ENCODE peak calls at places on chromosomes 7 and 10, in five cellular contexts. One of them, this sample, is unnamed.

GRCh38 chr7:52447781-52448180 is 587.7 kb upstream of the POM121L12 start:
- DNase-seq in Caco-2: no peak
- DNase-seq in nephron progenitor cell: no peak
- DNase-seq in Calu3: no peak
- DNase-seq in fibroblast of mammary gland: no peak
- DNase-seq in this sample: no peak

GRCh38 chr7:45988405-45989057 is 67.5 kb upstream of the IGFBP3 start:
- DNase-seq in fibroblast of mammary gland: no peak
- DNase-seq in Calu3: no peak
- DNase-seq in Caco-2: no peak
- DNase-seq in nephron progenitor cell: no peak
- DNase-seq in this sample: no peak

GRCh38 chr10:24723788-24724380 is at the start of gene ARHGAP21:
- DNase-seq in Caco-2: peak
- DNase-seq in nephron progenitor cell: no peak
- DNase-seq in fibroblast of mammary gland: peak
- DNase-seq in Calu3: peak
- DNase-seq in this sample: peak

GRCh38 chr7:6221340-6222319 is 50.8 kb downstream of the CYTH3 start:
- DNase-seq in Calu3: no peak
- DNase-seq in fibroblast of mammary gland: peak
- DNase-seq in Caco-2: no peak
- DNase-seq in nephron progenitor cell: no peak
- DNase-seq in this sample: no peak

GRCh38 chr7:132537451-132537850 is 38.8 kb downstream of the PLXNA4 start:
- DNase-seq in nephron progenitor cell: no peak
- DNase-seq in fibroblast of mammary gland: no peak
- DNase-seq in Caco-2: no peak
- DNase-seq in Calu3: no peak
- DNase-seq in this sample: no peak

GRCh38 chr10:93106631-93107072 is 33.0 kb downstream of the CYP26A1 start:
- DNase-seq in nephron progenitor cell: no peak
- DNase-seq in Calu3: no peak
- DNase-seq in fibroblast of mammary gland: peak
- DNase-seq in Caco-2: peak
- DNase-seq in this sample: no peak

GRCh38 chr10:69407621-69408301 is 9.0 kb downstream of the TACR2 start:
- DNase-seq in Calu3: peak
- DNase-seq in fibroblast of mammary gland: no peak
- DNase-seq in Caco-2: peak
- DNase-seq in nephron progenitor cell: no peak
- DNase-seq in this sample: no peak

GRCh38 chr7:87216701-87217508 is 2.6 kb downstream of the TMEM243 start:
- DNase-seq in Caco-2: no peak
- DNase-seq in nephron progenitor cell: no peak
- DNase-seq in Calu3: no peak
- DNase-seq in fibroblast of mammary gland: no peak
- DNase-seq in this sample: no peak

GRCh38 chr10:113005380-113005779 is 55.3 kb downstream of the TCF7L2 start:
- DNase-seq in Caco-2: no peak
- DNase-seq in fibroblast of mammary gland: no peak
- DNase-seq in Calu3: no peak
- DNase-seq in nephron progenitor cell: no peak
- DNase-seq in this sample: no peak

DNA sequence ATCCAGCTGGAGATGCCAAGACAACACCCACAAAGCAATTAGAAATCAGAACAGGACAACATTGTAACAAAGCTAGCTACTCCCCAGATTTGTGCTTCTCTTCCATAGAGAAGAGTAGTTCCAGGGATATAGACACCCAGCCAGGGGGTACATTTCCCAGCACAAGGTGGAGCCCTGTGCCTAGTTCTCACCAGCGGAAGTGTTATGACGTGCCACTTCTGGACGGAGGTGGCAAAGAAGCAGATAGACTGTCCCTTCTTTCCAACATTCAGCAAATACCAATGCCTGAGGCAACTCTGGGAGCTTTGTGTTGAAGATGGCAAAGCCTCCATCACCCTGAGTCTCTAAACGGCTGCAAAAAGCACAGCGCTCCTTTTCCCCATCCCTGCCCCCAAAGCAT is 23.4 kb upstream of the GSAP start:
- DNase-seq in fibroblast of mammary gland: peak
- DNase-seq in nephron progenitor cell: no peak
- DNase-seq in Caco-2: peak
- DNase-seq in Calu3: peak
- DNase-seq in this sample: no peak
- TF ChIP-seq CTCF in fibroblast of mammary gland: peak
- TF ChIP-seq CTCF in nephron progenitor cell: no peak
- TF ChIP-seq CTCF in Caco-2: peak
- TF ChIP-seq CTCF in Calu3: peak
- TF ChIP-seq CTCF in this sample: no peak

DNA sequence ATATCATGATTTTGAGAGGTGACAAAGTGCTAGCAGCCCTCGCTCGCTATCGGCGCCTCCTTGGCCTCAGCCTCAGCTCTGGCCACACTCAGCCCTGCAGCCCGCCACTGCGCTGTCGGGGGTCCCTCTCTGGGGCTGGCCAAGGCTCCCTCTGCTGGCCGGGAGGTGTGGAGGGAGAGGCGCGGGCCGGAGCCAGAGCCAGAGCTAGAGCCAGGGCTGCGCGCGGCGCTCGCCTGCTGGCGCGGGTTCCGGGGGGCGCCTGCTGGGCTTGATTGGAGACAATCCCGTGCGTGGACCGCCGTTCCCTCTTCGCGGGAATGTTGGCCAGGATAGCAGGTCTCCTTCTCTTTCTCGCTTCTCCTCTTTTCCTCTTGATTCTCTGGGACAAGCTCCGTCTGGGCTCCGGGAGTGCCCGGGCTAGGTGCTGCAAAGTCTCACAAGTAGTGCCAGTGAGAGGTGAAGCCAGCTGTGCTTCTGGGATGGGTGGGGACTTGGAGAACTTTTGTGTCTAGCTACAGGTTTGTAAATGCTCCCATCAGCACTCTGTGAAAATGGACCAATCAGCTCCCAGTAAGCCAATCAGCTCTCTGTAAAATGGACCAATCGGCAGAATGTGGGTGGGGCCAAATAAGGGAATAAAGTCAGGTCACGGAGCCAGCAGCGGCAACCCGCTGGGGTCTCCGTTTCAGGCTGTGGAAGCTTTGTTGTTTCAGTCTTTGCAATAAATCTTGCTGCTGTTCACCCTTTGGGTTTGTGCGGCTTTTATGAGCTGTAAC is 43.4 kb upstream of the ELMO1 start:
- DNase-seq in nephron progenitor cell: peak
- DNase-seq in fibroblast of mammary gland: no peak
- DNase-seq in Calu3: no peak
- DNase-seq in Caco-2: no peak
- DNase-seq in this sample: peak
- TF ChIP-seq CTCF in nephron progenitor cell: peak
- TF ChIP-seq CTCF in fibroblast of mammary gland: no peak
- TF ChIP-seq CTCF in Calu3: no peak
- TF ChIP-seq CTCF in Caco-2: no peak
- TF ChIP-seq CTCF in this sample: peak

GRCh38 chr7:29749701-29750321 is 56.5 kb upstream of the WIPF3 start:
- DNase-seq in fibroblast of mammary gland: no peak
- DNase-seq in Calu3: no peak
- DNase-seq in Caco-2: no peak
- DNase-seq in nephron progenitor cell: no peak
- DNase-seq in this sample: no peak

GRCh38 chr7:29748286-29749099 is 57.8 kb upstream of the WIPF3 start:
- DNase-seq in Caco-2: no peak
- DNase-seq in fibroblast of mammary gland: peak
- DNase-seq in nephron progenitor cell: no peak
- DNase-seq in Calu3: peak
- DNase-seq in this sample: no peak
- TF ChIP-seq CTCF in Caco-2: peak
- TF ChIP-seq CTCF in fibroblast of mammary gland: peak
- TF ChIP-seq CTCF in nephron progenitor cell: peak
- TF ChIP-seq CTCF in Calu3: peak
- TF ChIP-seq CTCF in this sample: peak

GRCh38 chr7:158676898-158677297 is 27.7 kb downstream of the NCAPG2 start:
- DNase-seq in nephron progenitor cell: no peak
- DNase-seq in fibroblast of mammary gland: peak
- DNase-seq in Calu3: no peak
- DNase-seq in Caco-2: no peak
- DNase-seq in this sample: no peak

GRCh38 chr7:158682456-158682855 is 22.1 kb downstream of the NCAPG2 start:
- DNase-seq in Calu3: no peak
- DNase-seq in fibroblast of mammary gland: peak
- DNase-seq in nephron progenitor cell: no peak
- DNase-seq in Caco-2: no peak
- DNase-seq in this sample: no peak

GRCh38 chr7:158684329-158684728 is 20.3 kb downstream of the NCAPG2 start:
- DNase-seq in Calu3: no peak
- DNase-seq in Caco-2: no peak
- DNase-seq in fibroblast of mammary gland: no peak
- DNase-seq in nephron progenitor cell: no peak
- DNase-seq in this sample: no peak

GRCh38 chr7:158683541-158683940 is 21.1 kb downstream of the NCAPG2 start:
- DNase-seq in Calu3: no peak
- DNase-seq in fibroblast of mammary gland: peak
- DNase-seq in nephron progenitor cell: no peak
- DNase-seq in Caco-2: no peak
- DNase-seq in this sample: no peak

GRCh38 chr7:158680754-158681153 is 23.9 kb downstream of the NCAPG2 start:
- DNase-seq in Caco-2: no peak
- DNase-seq in nephron progenitor cell: no peak
- DNase-seq in Calu3: no peak
- DNase-seq in fibroblast of mammary gland: no peak
- DNase-seq in this sample: no peak
- TF ChIP-seq CTCF in Caco-2: no peak
- TF ChIP-seq CTCF in nephron progenitor cell: no peak
- TF ChIP-seq CTCF in Calu3: no peak
- TF ChIP-seq CTCF in fibroblast of mammary gland: no peak
- TF ChIP-seq CTCF in this sample: no peak

GRCh38 chr7:35839860-35840854 is 39.3 kb downstream of the SEPTIN7 start:
- DNase-seq in nephron progenitor cell: no peak
- DNase-seq in Caco-2: no peak
- DNase-seq in fibroblast of mammary gland: peak
- DNase-seq in Calu3: no peak
- DNase-seq in this sample: no peak
- TF ChIP-seq CTCF in nephron progenitor cell: no peak
- TF ChIP-seq CTCF in Caco-2: no peak
- TF ChIP-seq CTCF in fibroblast of mammary gland: no peak
- TF ChIP-seq CTCF in Calu3: peak
- TF ChIP-seq CTCF in this sample: peak

GRCh38 chr10:29858352-29859267 is 200.8 kb downstream of the JCAD start:
- DNase-seq in Calu3: peak
- DNase-seq in Caco-2: peak
- DNase-seq in nephron progenitor cell: peak
- DNase-seq in fibroblast of mammary gland: peak
- DNase-seq in this sample: peak
- TF ChIP-seq CTCF in Calu3: peak
- TF ChIP-seq CTCF in Caco-2: peak
- TF ChIP-seq CTCF in nephron progenitor cell: peak
- TF ChIP-seq CTCF in fibroblast of mammary gland: peak
- TF ChIP-seq CTCF in this sample: peak

GRCh38 chr10:103854687-103855423 is 521 bp downstream of the SH3PXD2A start:
- DNase-seq in Calu3: peak
- DNase-seq in Caco-2: no peak
- DNase-seq in fibroblast of mammary gland: peak
- DNase-seq in nephron progenitor cell: peak
- DNase-seq in this sample: peak
- TF ChIP-seq CTCF in Calu3: no peak
- TF ChIP-seq CTCF in Caco-2: peak
- TF ChIP-seq CTCF in fibroblast of mammary gland: peak
- TF ChIP-seq CTCF in nephron progenitor cell: no peak
- TF ChIP-seq CTCF in this sample: no peak

GRCh38 chr7:108076141-108076540 is 54.0 kb downstream of the LAMB4 start:
- DNase-seq in nephron progenitor cell: no peak
- DNase-seq in fibroblast of mammary gland: no peak
- DNase-seq in Calu3: no peak
- DNase-seq in Caco-2: no peak
- DNase-seq in this sample: no peak

GRCh38 chr7:108071551-108071950 is 58.6 kb downstream of the LAMB4 start:
- DNase-seq in Caco-2: no peak
- DNase-seq in nephron progenitor cell: no peak
- DNase-seq in fibroblast of mammary gland: no peak
- DNase-seq in Calu3: no peak
- DNase-seq in this sample: no peak

GRCh38 chr7:108072739-108073138 is 57.4 kb downstream of the LAMB4 start:
- DNase-seq in Calu3: no peak
- DNase-seq in fibroblast of mammary gland: no peak
- DNase-seq in Caco-2: no peak
- DNase-seq in nephron progenitor cell: no peak
- DNase-seq in this sample: no peak

GRCh38 chr7:108073305-108074070 is 56.7 kb downstream of the LAMB4 start:
- DNase-seq in nephron progenitor cell: no peak
- DNase-seq in Calu3: no peak
- DNase-seq in Caco-2: no peak
- DNase-seq in fibroblast of mammary gland: no peak
- DNase-seq in this sample: no peak

DNA sequence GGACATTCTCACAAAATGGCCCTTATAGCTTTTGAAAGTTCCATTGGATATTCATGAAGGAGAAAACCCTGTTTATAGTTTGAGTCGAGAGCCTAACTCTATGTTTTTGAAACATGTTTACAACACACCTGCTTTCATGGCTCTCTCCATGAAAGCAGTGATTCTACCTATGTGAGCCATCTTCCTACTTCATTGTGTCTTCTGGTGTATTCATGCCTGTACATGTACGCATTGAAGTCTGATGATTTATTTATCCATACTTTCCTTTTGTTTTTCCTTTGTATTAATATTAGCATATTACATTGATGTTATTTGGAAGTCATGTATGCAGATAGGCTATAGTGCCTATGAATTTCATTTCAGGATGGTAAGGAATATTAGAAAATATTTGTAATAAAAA is 58.0 kb downstream of the LAMB4 start:
- DNase-seq in nephron progenitor cell: no peak
- DNase-seq in Calu3: no peak
- DNase-seq in fibroblast of mammary gland: no peak
- DNase-seq in Caco-2: no peak
- DNase-seq in this sample: no peak
- TF ChIP-seq CTCF in nephron progenitor cell: no peak
- TF ChIP-seq CTCF in Calu3: no peak
- TF ChIP-seq CTCF in fibroblast of mammary gland: no peak
- TF ChIP-seq CTCF in Caco-2: no peak
- TF ChIP-seq CTCF in this sample: no peak

DNA sequence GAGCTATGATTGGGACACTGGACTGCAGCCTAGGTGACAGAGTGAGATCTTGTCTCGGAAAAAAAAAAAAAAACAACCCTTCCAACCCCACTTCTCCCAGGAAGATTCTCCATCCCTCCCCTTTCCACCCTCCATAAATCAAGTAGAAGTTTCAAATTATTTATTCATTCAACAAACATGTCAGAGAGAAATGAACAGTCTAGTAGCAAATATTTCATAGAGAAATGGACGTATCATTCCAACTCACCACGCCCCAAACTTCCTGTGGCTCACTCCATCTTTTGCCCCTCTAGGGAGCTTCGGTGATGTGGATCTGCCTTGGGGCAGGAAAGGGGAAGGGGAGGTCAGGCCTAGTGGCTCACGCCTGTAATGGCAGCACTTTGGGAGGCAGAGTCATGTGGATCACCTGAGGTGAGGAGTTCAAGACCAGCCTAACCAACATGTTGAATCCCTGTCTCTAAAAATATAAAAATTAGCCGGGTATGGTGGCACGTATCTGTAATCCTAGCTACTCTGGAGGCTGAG is 638 bp upstream of the TRAPPC14 start:
- DNase-seq in Calu3: no peak
- DNase-seq in fibroblast of mammary gland: peak
- DNase-seq in nephron progenitor cell: no peak
- DNase-seq in Caco-2: no peak
- DNase-seq in this sample: no peak
- TF ChIP-seq CTCF in Calu3: no peak
- TF ChIP-seq CTCF in fibroblast of mammary gland: no peak
- TF ChIP-seq CTCF in nephron progenitor cell: no peak
- TF ChIP-seq CTCF in Caco-2: no peak
- TF ChIP-seq CTCF in this sample: no peak

GRCh38 chr7:99825873-99826272 is 1.9 kb upstream of the CYP3A43 start:
- DNase-seq in fibroblast of mammary gland: no peak
- DNase-seq in nephron progenitor cell: no peak
- DNase-seq in Caco-2: no peak
- DNase-seq in Calu3: no peak
- DNase-seq in this sample: no peak
- TF ChIP-seq CTCF in fibroblast of mammary gland: no peak
- TF ChIP-seq CTCF in nephron progenitor cell: no peak
- TF ChIP-seq CTCF in Caco-2: no peak
- TF ChIP-seq CTCF in Calu3: no peak
- TF ChIP-seq CTCF in this sample: no peak

This sample was measured in endothelial cell.